ENCODE peak calls at places on chromosomes 6 and 20, in ten cellular contexts. Y is ascending aorta, J is BJ, L is Panc1, Q is cardiac fibroblast, M is GM23338, D is BE2C, K is sigmoid colon, E is OCI-LY7, T is PC-3. F is an unnamed sample.

GRCh38 chr6:106360989-106361430 is 493 bp downstream of the CRYBG1 start:
- DNase-seq in T (peak), L (no peak), K (no peak), E (no peak), Y (no peak), Q (no peak), D (no peak), J (no peak), M (peak), F (no peak)

GRCh38 chr6:104959453-104959858 is 2.5 kb downstream of the LIN28B start:
- DNase-seq in Y (no peak), D (no peak), L (no peak), T (no peak), Q (no peak), E (no peak), K (no peak), J (no peak), M (no peak), F (no peak)

GRCh38 chr6:119129968-119130484 is 51.6 kb upstream of the FAM184A start:
- DNase-seq in E (no peak), D (no peak), Q (peak), T (peak), Y (no peak), M (no peak), K (no peak), L (peak), J (no peak), F (no peak)

GRCh38 chr6:107179004-107179403 is 63.7 kb upstream of the BEND3 start:
- DNase-seq in Y (no peak), J (no peak), E (peak), Q (peak), T (peak), K (no peak), D (peak), M (peak), L (no peak), F (peak)

GRCh38 chr6:144266091-144266649 is 19.0 kb upstream of the UTRN start:
- DNase-seq in J (no peak), Y (no peak), Q (peak), T (peak), K (peak), L (no peak), D (no peak), E (no peak), M (peak), F (peak)

GRCh38 chr20:967796-968742 is 34.0 kb downstream of the RSPO4 start:
- DNase-seq in J (no peak), K (no peak), D (no peak), Q (peak), T (peak), Y (no peak), E (peak), M (peak), L (no peak), F (no peak)

GRCh38 chr20:47379433-47380150 is 23.1 kb upstream of the ZMYND8 start:
- DNase-seq in J (no peak), T (no peak), M (no peak), E (no peak), K (no peak), L (no peak), Y (no peak), Q (peak), D (no peak), F (no peak)

GRCh38 chr20:50110141-50111047 is 2.6 kb downstream of the UBE2V1 start:
- DNase-seq in J (peak), L (no peak), D (no peak), Y (no peak), E (peak), M (no peak), K (no peak), T (peak), Q (peak), F (no peak)

GRCh38 chr6:66865771-66866170 is 1158.7 kb upstream of the EYS start:
- DNase-seq in K (no peak), L (no peak), D (no peak), Y (no peak), J (no peak), T (peak), E (no peak), Q (peak), M (no peak), F (no peak)

GRCh38 chr6:106799008-106799952 is 169.9 kb downstream of the QRSL1 start:
- DNase-seq in E (no peak), Y (no peak), K (no peak), D (no peak), T (peak), L (no peak), Q (peak), M (no peak), J (no peak), F (peak)

GRCh38 chr6:119040636-119041035 is 37.8 kb downstream of the FAM184A start:
- DNase-seq in M (no peak), K (no peak), Q (no peak), J (no peak), T (no peak), D (no peak), Y (no peak), L (no peak), E (no peak), F (no peak)

GRCh38 chr20:64114356-64114971 is 7.1 kb upstream of the NPBWR2 start:
- DNase-seq in Q (no peak), D (no peak), E (no peak), T (no peak), Y (no peak), J (no peak), L (no peak), K (peak), M (peak), F (no peak)

GRCh38 chr20:49282584-49283171 is 4.8 kb upstream of the ZNFX1 start:
- DNase-seq in E (no peak), K (no peak), M (peak), L (no peak), D (no peak), J (no peak), Y (no peak), Q (no peak), T (no peak), F (no peak)

GRCh38 chr6:158653577-158654354 is 3.9 kb downstream of the SYTL3 start:
- DNase-seq in D (no peak), E (no peak), M (no peak), K (no peak), Y (peak), L (no peak), T (no peak), Q (peak), J (no peak), F (no peak)

GRCh38 chr6:27669798-27670301 is 196.9 kb upstream of the ZNF184 start:
- DNase-seq in M (peak), Q (no peak), K (no peak), E (no peak), Y (no peak), L (no peak), T (no peak), D (no peak), J (no peak), F (peak)
- H3K4me3 ChIP-seq in M (peak), Q (peak), K (no peak), E (no peak), Y (no peak), L (peak), T (peak), D (peak), J (no peak), F (peak)

GRCh38 chr6:36824262-36824661 is 15.0 kb downstream of the CPNE5 start:
- DNase-seq in E (no peak), K (no peak), M (no peak), Q (no peak), D (no peak), L (no peak), J (no peak), Y (no peak), T (no peak), F (no peak)
- H3K4me3 ChIP-seq in E (no peak), K (no peak), M (no peak), Q (no peak), D (no peak), L (no peak), J (no peak), Y (no peak), T (no peak), F (no peak)

GRCh38 chr6:147205690-147206600 is 1.7 kb downstream of the STXBP5 start:
- DNase-seq in M (no peak), Y (no peak), L (no peak), E (no peak), J (no peak), Q (peak), T (no peak), D (peak), K (no peak), F (peak)

GRCh38 chr6:147207351-147207750 is 3.1 kb downstream of the STXBP5 start:
- DNase-seq in T (no peak), L (no peak), Q (peak), K (no peak), Y (no peak), E (no peak), D (no peak), M (no peak), J (no peak), F (no peak)

GRCh38 chr6:147209762-147210449 is 5.7 kb downstream of the STXBP5 start:
- DNase-seq in T (no peak), D (no peak), M (no peak), L (no peak), K (no peak), Q (no peak), E (no peak), J (no peak), Y (no peak), F (no peak)

GRCh38 chr6:147204843-147205311 is 660 bp downstream of the STXBP5 start:
- DNase-seq in M (no peak), J (no peak), E (no peak), Y (no peak), L (no peak), D (no peak), T (peak), K (no peak), Q (no peak), F (no peak)

GRCh38 chr6:147207851-147208754 is 3.9 kb downstream of the STXBP5 start:
- DNase-seq in E (no peak), Y (no peak), D (no peak), Q (no peak), L (no peak), T (peak), K (no peak), M (no peak), J (no peak), F (no peak)
- H3K4me3 ChIP-seq in E (no peak), Y (no peak), D (peak), Q (peak), L (no peak), T (peak), K (peak), M (no peak), J (no peak), F (peak)

DNA sequence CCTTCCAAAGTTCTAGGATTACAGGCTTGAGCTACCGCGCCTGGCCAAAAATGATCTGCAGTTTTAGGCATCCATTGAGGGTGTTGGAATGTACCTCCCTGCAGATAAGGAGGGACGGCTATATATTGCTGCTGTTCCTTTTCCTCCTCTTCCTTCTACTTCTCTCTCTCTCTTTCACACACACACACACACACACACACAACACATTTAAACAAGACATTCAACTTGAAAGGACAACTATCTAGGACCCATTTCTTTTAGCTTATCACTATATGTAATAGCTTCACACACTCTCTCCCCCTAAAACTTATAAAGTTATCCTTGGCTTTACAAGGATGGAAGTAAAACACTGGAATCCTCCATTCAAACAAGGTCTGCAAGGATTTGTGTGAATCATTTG is 260.6 kb downstream of the PHACTR1 start:
- DNase-seq in Y (no peak), E (no peak), D (no peak), T (no peak), K (no peak), J (no peak), Q (no peak), L (no peak), M (no peak), F (no peak)
- H3K4me3 ChIP-seq in Y (no peak), E (no peak), D (no peak), T (no peak), K (no peak), J (no peak), Q (no peak), L (no peak), M (no peak), F (no peak)

DNA sequence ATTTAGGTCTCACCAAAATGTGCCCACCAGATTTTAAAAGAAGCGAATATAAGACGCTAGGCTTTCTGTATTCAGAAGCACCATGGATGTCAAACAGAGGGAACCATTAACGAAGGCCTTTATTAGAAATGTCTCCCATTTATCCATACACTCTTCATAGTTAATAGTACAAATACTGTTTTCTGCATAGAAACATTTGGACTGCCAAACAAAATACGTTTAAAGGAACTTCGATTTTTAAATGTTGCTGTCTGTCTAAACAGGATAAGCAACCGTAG is 32.6 kb upstream of the HFE start:
- DNase-seq in E (no peak), T (no peak), J (no peak), M (no peak), Y (no peak), K (no peak), Q (no peak), L (no peak), D (no peak), F (no peak)
- H3K4me3 ChIP-seq in E (peak), T (peak), J (peak), M (peak), Y (peak), K (peak), Q (peak), L (peak), D (peak), F (peak)

GRCh38 chr6:97626586-97627441 is 343.8 kb upstream of the MMS22L start:
- DNase-seq in K (no peak), Q (peak), M (peak), J (no peak), D (peak), T (no peak), L (no peak), Y (no peak), E (peak), F (peak)
- H3K4me3 ChIP-seq in K (peak), Q (peak), M (no peak), J (no peak), D (peak), T (peak), L (peak), Y (peak), E (no peak), F (peak)

DNA sequence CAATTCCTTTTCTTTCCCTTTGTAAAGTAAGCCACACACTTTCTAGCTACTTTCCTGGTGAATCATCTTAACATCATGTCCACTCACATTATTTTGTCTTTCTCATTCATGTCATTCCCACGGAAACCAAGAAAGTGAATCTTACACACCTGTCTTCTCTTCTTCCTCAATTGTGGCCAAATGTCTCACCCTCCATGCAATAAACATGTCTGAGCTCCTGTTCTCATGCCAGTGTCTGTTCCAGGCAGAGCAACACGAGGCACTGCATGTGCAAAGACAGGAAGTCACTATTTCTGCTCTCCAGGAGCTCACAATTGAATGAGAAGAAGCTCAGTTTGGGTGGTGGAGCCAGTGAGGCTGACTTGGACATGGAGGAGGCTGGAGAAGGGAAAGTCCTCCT is 29.0 kb upstream of the TMEM244 start:
- DNase-seq in M (no peak), Y (no peak), K (no peak), L (no peak), J (peak), T (peak), E (no peak), D (no peak), Q (peak), F (peak)
- H3K4me3 ChIP-seq in M (no peak), Y (no peak), K (no peak), L (no peak), J (no peak), T (no peak), E (no peak), D (no peak), Q (no peak), F (no peak)

F was measured in MG63.